ENCODE peak calls at places on chromosome 15, in nine cellular contexts. H, R, E, L, J, N, A, Z and U are unnamed samples.

GRCh38 chr15:85500729-85501128 is 120.3 kb downstream of the AKAP13 start:
- DNase-seq in Z (peak; percentile 30), J (no peak), L (no peak), N (no peak), A (peak; percentile 58), E (no peak), H (no peak), R (no peak), U (no peak)

GRCh38 chr15:40633178-40633577 is 39.1 kb downstream of the KNL1 start:
- DNase-seq in Z (no peak), J (no peak), L (no peak), H (no peak), A (no peak), N (no peak), E (no peak), R (no peak), U (no peak)

GRCh38 chr15:88467935-88468528 is 524 bp downstream of the MRPS11 start:
- DNase-seq in A (no peak), N (no peak), Z (no peak), L (no peak), R (no peak), J (no peak), E (no peak), H (no peak), U (peak; percentile 25)

GRCh38 chr15:45089712-45090373 is 24.1 kb downstream of the DUOX2 start:
- DNase-seq in J (no peak), L (no peak), E (no peak), N (no peak), R (no peak), H (no peak), Z (no peak), A (no peak), U (no peak)

GRCh38 chr15:70856884-70857546 is 3.1 kb upstream of the LARP6 start:
- DNase-seq in N (no peak), A (peak; percentile 94), J (no peak), L (peak; percentile 68), Z (peak; percentile 80), R (peak; percentile 71), E (peak; percentile 46), H (peak; percentile 74), U (peak; percentile 82)

GRCh38 chr15:94403246-94403824 is 172.0 kb downstream of the MCTP2 start:
- DNase-seq in J (no peak), N (no peak), Z (no peak), L (no peak), A (no peak), E (no peak), H (no peak), R (peak; percentile 21), U (no peak)

GRCh38 chr15:73927476-73928240 is 1.4 kb downstream of the LOXL1 start:
- DNase-seq in J (peak; percentile 72), A (peak; percentile 54), R (peak; percentile 49), Z (no peak), E (peak; percentile 65), L (peak; percentile 82), N (no peak), H (peak; percentile 70), U (peak; percentile 78)

GRCh38 chr15:66833372-66833771 is 131.3 kb downstream of the SMAD6 start:
- DNase-seq in Z (no peak), H (no peak), E (no peak), J (no peak), A (no peak), R (no peak), N (no peak), L (no peak), U (no peak)

DNA sequence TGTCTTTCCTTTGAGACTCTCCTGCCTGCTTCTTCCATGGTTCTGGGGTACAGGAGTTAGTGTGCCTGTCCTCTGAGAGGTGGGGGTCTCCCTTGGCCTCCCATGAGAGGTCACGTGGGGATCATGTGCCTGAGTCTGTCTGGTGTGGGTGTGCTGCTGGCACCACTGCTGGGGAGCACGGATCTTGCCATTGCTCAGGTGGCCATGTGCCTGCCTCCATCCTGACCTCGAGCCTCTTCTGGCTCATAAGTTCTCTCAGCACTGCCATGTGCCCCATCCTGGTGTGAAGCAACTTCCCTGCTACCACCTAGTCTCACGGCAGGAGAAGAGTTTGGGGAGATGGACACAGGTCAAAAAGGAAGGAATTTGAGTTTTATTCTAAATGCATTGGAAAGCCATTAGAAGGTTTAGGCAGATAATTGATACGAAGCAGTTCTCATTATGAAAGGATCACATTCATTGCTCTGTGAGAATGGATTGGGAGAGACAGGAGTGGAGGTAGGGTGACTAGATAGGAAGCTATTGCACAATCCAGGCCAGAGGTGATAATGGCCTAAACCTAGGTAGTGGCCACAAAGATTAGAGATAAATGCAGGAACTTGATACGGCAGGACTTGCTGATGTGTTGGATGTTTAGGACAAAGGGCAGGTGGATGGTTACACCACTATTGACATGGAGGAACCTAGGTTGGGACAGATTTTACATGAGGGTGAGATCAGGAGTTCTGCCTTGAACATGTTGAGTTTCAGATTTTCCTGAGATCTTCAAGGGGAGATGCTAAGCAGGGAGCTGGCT is 173.0 kb upstream of the RORA start:
- DNase-seq in J (no peak), E (no peak), L (no peak), N (no peak), H (no peak), R (no peak), Z (no peak), A (no peak), U (no peak)
- TF ChIP-seq POLR2A in J (no peak), E (no peak), L (no peak), N (no peak), H (no peak), R (no peak), Z (no peak), A (no peak), U (no peak)

GRCh38 chr15:58440922-58441321 is 9.1 kb downstream of the LIPC start:
- DNase-seq in H (no peak), R (no peak), J (no peak), A (no peak), E (peak; percentile 87), N (no peak), Z (no peak), L (peak; percentile 87), U (peak; percentile 66)

GRCh38 chr15:58441376-58442070 is 9.7 kb downstream of the LIPC start:
- DNase-seq in E (no peak), L (no peak), R (no peak), J (no peak), Z (no peak), A (no peak), H (no peak), N (no peak), U (no peak)

GRCh38 chr15:58443291-58443690 is 11.5 kb downstream of the LIPC start:
- DNase-seq in N (no peak), J (no peak), A (no peak), L (no peak), E (no peak), Z (no peak), H (no peak), R (no peak), U (no peak)

GRCh38 chr15:58440181-58440910 is 8.6 kb downstream of the LIPC start:
- DNase-seq in J (no peak), H (peak; percentile 22), L (peak; percentile 76), A (peak; percentile 29), R (peak; percentile 75), E (peak; percentile 64), Z (peak; percentile 39), N (no peak), U (peak; percentile 89)

DNA sequence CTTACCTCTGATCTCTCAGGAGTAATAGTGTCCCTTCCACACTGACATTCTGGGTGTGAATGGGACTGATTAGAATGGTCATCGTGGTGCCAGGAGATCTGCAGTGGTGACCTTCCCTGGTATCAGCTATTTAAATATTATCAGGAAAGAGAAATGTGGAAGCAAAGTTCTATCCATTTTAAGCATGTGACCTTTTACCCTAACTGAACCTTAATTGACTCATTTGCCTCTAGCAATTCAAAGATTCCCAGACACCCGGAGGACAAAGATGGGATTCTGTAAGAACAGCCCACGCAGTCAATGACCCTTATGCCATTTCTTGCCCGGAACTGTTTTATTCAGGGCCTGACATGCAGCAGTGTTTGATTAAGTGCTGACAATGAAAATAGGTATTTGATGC is 10.3 kb downstream of the LIPC start:
- DNase-seq in Z (no peak), J (no peak), R (no peak), E (no peak), N (no peak), A (no peak), H (no peak), L (no peak), U (peak; percentile 48)
- TF ChIP-seq POLR2A in Z (no peak), J (no peak), R (no peak), E (no peak), N (no peak), A (no peak), H (no peak), L (no peak), U (no peak)

GRCh38 chr15:42392309-42393024 is 33.2 kb downstream of the CAPN3 start:
- DNase-seq in H (no peak), J (no peak), L (peak; percentile 9), Z (no peak), A (no peak), E (no peak), N (no peak), R (peak; percentile 8), U (no peak)
- TF ChIP-seq POLR2A in H (no peak), J (no peak), L (no peak), Z (no peak), A (no peak), E (no peak), N (no peak), R (no peak), U (no peak)

DNA sequence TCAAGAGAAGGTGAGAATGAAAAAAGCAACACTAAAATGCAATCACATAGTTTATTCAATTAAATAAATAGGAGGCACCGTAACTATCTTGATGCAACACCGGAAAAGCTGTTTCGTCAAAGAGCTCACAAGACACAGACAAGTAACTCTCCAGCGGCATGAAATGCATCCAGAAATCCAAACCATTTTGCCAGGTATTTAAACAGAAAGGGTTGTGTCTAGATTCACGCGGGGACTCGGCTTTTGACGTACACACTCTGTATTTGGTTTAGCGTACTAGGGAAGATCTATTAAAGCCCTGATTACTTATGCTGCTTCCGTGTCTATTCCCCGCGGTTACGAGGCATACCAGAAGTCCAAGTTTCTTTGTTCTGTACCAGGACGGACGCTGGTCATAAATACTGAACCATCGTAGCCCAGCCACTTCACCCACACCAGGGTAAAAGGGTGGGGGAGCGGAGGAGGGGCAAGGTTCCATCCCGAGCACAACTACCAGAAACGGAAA is 685 bp downstream of the BNIP2 start:
- DNase-seq in E (peak; percentile 50), Z (no peak), H (no peak), J (no peak), A (no peak), L (no peak), R (no peak), N (no peak), U (peak; percentile 72)
- TF ChIP-seq POLR2A in E (peak; percentile 31), Z (peak; percentile 29), H (no peak), J (no peak), A (no peak), L (no peak), R (peak; percentile 71), N (no peak), U (no peak)

DNA sequence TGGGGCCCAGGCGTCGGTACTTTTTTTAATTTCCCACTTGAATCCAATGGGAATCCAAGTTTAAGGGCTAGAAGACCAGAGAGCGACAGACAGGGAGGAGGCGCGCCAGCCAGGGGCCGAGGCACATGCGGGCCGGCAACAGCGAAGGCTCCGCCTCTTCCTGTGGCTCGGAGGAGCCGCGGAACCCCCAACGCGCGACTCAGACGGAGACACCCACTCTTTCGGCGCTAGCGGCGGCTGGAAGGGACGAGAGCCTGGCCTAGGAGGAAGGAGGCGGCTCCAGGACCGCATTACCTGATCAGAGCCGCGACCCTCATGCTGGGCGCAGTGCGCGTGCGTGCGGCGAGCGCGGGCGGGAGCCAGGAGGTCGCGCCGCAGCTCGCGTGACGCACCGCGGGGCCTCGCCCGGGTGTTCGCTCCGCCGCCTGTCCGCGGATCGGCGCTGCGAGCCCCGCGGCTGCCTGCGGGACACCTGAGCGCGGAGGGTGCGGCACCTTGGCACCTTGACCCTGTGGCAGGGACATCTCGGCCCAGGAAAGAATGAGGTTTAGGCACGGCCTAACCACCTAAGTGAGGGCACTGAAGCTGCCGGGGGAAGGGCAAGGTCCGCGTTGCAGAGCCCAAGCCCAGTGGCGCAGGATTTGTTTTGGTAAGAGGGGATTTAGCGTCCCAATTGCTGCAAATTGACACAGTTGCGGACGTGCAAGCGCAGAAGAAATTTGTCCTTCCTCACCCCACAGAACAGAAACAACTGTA is at the start of gene DPH6:
- DNase-seq in N (no peak), J (peak; percentile 50), E (peak; percentile 80), H (peak; percentile 67), R (peak; percentile 85), Z (peak; percentile 67), A (peak; percentile 81), L (peak; percentile 81), U (peak; percentile 14)
- TF ChIP-seq POLR2A in N (peak; percentile 92), J (peak; percentile 73), E (peak; percentile 77), H (peak; percentile 65), R (peak; percentile 79), Z (peak; percentile 68), A (peak; percentile 84), L (no peak), U (peak; percentile 50)